ENCODE peak calls at places on chromosomes 2 and 18, in seven cellular contexts. B, J, P, M, O, T and U are unnamed samples.

GRCh38 chr2:27264753-27265535 is 2.1 kb upstream of the SLC30A3 start:
- DNase-seq in B (peak; percentile 69), J (peak; percentile 73), P (peak; percentile 100), M (no peak), O (no peak), T (no peak), U (peak; percentile 73)

GRCh38 chr2:157758586-157758985 is 117.5 kb downstream of the ACVR1 start:
- DNase-seq in B (no peak), J (no peak), P (no peak), M (no peak), O (no peak), T (no peak), U (no peak)

GRCh38 chr2:226439337-226439736 is 360.3 kb downstream of the IRS1 start:
- DNase-seq in B (no peak), J (no peak), P (no peak), M (no peak), O (no peak), T (no peak), U (no peak)

GRCh38 chr2:187336332-187336731 is 111.7 kb downstream of the CALCRL start:
- DNase-seq in B (no peak), J (no peak), P (no peak), M (no peak), O (no peak), T (no peak), U (no peak)

GRCh38 chr2:41955641-41956040 is 92.2 kb upstream of the PKDCC start:
- DNase-seq in B (no peak), J (no peak), P (no peak), M (peak; percentile 76), O (no peak), T (no peak), U (no peak)

GRCh38 chr2:170714156-170715061 is 728 bp upstream of the SP5 start:
- DNase-seq in B (peak; percentile 26), J (no peak), P (peak; percentile 58), M (no peak), O (no peak), T (peak; percentile 96), U (peak; percentile 29)

GRCh38 chr2:27242614-27242951 is 20.3 kb downstream of the SLC30A3 start:
- DNase-seq in B (no peak), J (no peak), P (no peak), M (no peak), O (no peak), T (no peak), U (no peak)

GRCh38 chr2:75765798-75766197 is 55.1 kb upstream of the GCFC2 start:
- DNase-seq in B (no peak), J (no peak), P (no peak), M (no peak), O (no peak), T (no peak), U (no peak)

GRCh38 chr2:106956879-106957278 is 70.9 kb upstream of the ST6GAL2 start:
- DNase-seq in B (no peak), J (no peak), P (peak; percentile 57), M (no peak), O (no peak), T (no peak), U (no peak)

GRCh38 chr2:130810490-130810889 is 26.2 kb upstream of the ARHGEF4 start:
- DNase-seq in B (no peak), J (no peak), P (no peak), M (no peak), O (no peak), T (no peak), U (no peak)

GRCh38 chr2:83168377-83168776 is 1290.7 kb downstream of the SUCLG1 start:
- DNase-seq in B (no peak), J (no peak), P (no peak), M (no peak), O (no peak), T (no peak), U (no peak)

GRCh38 chr2:120722603-120723421 is 12.9 kb upstream of the GLI2 start:
- DNase-seq in B (no peak), J (peak; percentile 6), P (no peak), M (no peak), O (no peak), T (no peak), U (no peak)

GRCh38 chr18:5107990-5108389 is 89.1 kb downstream of the AKAIN1 start:
- DNase-seq in B (no peak), J (no peak), P (no peak), M (no peak), O (no peak), T (no peak), U (no peak)

GRCh38 chr2:135839713-135840112 is 2.7 kb upstream of the LCT start:
- DNase-seq in B (no peak), J (no peak), P (peak; percentile 38), M (no peak), O (no peak), T (no peak), U (no peak)

GRCh38 chr2:105609756-105610397 is 134.8 kb upstream of the NCK2 start:
- DNase-seq in B (no peak), J (no peak), P (no peak), M (no peak), O (no peak), T (no peak), U (no peak)

GRCh38 chr2:44668336-44668735 is 273.2 kb upstream of the SIX3 start:
- DNase-seq in B (no peak), J (peak; percentile 18), P (no peak), M (no peak), O (no peak), T (no peak), U (no peak)

GRCh38 chr2:120367221-120367620 is 21.3 kb downstream of the INHBB start:
- DNase-seq in B (no peak), J (no peak), P (no peak), M (no peak), O (no peak), T (no peak), U (no peak)

GRCh38 chr2:240320561-240321091 is 114.8 kb upstream of the GPC1 start:
- DNase-seq in B (no peak), J (no peak), P (no peak), M (no peak), O (no peak), T (no peak), U (no peak)

GRCh38 chr2:207938886-207939285 is 86.4 kb downstream of the PLEKHM3 start:
- DNase-seq in B (no peak), J (no peak), P (no peak), M (no peak), O (no peak), T (no peak), U (no peak)

GRCh38 chr2:160859086-160859485 is 301.1 kb upstream of the TANK start:
- DNase-seq in B (no peak), J (no peak), P (peak; percentile 8), M (no peak), O (no peak), T (no peak), U (no peak)

GRCh38 chr18:37383036-37383788 is 182.4 kb downstream of the CELF4 start:
- DNase-seq in B (no peak), J (no peak), P (peak; percentile 71), M (no peak), O (no peak), T (no peak), U (no peak)

GRCh38 chr2:117763806-117764205 is 50.7 kb upstream of the DDX18 start:
- DNase-seq in B (no peak), J (no peak), P (no peak), M (no peak), O (no peak), T (no peak), U (no peak)

GRCh38 chr2:159712194-159712928 is at the start of gene MARCHF7:
- DNase-seq in B (peak; percentile 89), J (peak; percentile 95), P (peak; percentile 99), M (peak; percentile 79), O (peak; percentile 91), T (peak; percentile 97), U (peak; percentile 94)

DNA sequence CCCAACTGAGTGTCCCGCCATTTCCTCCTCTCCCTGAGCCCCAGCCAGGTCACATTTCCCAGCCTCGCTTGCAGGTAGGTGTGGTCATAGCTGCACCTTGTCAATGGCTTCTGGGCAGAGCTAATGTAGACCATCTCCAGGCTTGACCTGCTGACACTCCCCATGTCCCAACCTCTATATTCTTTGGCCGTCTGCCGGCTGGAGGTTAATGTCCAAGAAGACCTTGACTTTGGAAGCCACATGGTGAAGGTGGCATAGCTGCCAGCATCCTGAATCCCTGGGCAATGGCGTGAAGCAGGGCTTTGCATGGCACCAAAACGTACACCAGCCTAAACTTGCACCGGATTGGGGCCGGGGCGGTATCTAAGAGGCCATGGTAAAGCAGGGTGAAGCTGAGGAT is 88.3 kb downstream of the SPP2 start:
- DNase-seq in B (no peak), J (no peak), P (no peak), M (no peak), O (no peak), T (no peak), U (no peak)
- TF ChIP-seq TAF1 in B (no peak), J (no peak), P (no peak), M (no peak), O (no peak), T (no peak), U (no peak)

GRCh38 chr2:72765997-72766609 is 59.7 kb downstream of the EXOC6B start:
- DNase-seq in B (no peak), J (no peak), P (no peak), M (no peak), O (no peak), T (no peak), U (no peak)

DNA sequence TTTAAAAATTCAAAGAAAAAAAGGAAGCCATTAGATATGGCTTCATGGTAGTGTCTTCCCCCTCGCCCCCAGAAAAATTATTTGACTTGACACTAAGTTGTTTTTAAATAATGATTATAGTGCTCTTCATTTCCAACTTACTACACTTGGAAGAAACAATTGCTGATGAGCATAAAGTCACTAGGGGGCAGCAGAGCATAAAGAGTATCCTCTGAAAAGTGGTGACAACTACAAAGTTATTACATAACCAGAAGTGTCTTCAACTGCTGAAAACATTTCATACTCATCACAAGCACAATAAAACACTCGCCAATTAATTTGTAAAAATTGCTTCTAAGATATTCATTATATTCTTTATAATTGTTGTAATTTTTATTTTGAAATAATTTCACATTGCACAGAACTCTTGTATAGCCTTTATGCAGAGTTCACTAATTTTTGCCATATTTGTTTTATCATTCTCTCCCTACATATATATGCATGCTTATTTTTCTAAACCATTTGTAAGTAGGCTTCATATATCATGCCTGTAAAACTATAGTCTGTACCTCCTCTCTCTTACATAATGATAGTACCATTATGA is 54.9 kb downstream of the EXOC6B start:
- DNase-seq in B (peak; percentile 26), J (peak; percentile 83), P (peak; percentile 56), M (peak; percentile 37), O (no peak), T (peak; percentile 48), U (peak; percentile 17)
- TF ChIP-seq POLR2AphosphoS5 in B (no peak), J (no peak), P (no peak), M (no peak), O (no peak), T (no peak), U (no peak)

GRCh38 chr18:31506024-31506742 is 8.2 kb downstream of the DSG2 start:
- DNase-seq in B (no peak), J (peak; percentile 46), P (no peak), M (no peak), O (no peak), T (no peak), U (no peak)
- TF ChIP-seq TAF1 in B (no peak), J (no peak), P (no peak), M (no peak), O (no peak), T (no peak), U (no peak)

DNA sequence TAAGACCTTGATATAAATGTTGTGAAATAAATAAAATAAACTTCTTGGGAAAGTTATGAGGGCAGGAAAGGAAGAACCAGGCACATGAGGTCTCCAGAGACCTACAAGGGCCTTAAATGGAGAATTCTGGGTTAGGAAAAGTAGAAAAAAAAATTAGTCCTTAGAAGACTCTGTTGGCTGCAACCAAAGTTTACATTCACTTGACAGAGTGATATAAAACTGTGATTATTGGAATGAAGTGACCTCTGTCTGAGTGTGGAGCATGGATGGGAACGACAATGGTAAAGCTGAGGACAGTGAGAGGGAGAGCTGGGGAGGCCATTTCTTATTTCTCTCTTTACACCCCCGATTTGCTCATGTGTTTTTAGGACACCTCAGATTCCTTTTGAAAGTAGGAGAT is 29.0 kb upstream of the CAVIN2 start:
- DNase-seq in B (no peak), J (no peak), P (no peak), M (no peak), O (no peak), T (no peak), U (no peak)
- TF ChIP-seq POLR2AphosphoS5 in B (no peak), J (no peak), P (no peak), M (no peak), O (no peak), T (no peak), U (no peak)